ENCODE peak calls at places on chromosomes 6 and 20, in eight cellular contexts. One of them, this sample, is unnamed.

GRCh38 chr20:61819921-61820825 is 245.5 kb downstream of the TAF4 start:
- DNase-seq in fibroblast of the aortic adventitia: no peak
- DNase-seq in aorta: no peak
- DNase-seq in HT1080: no peak
- DNase-seq in activated CD8-positive, alpha-beta memory T cell treated with anti-CD3 and anti-CD28 coated beads for 24 hours: no peak
- DNase-seq in MV-4-11: no peak
- DNase-seq in activated CD4-positive, alpha-beta T cell treated with anti-CD3 and anti-CD28 coated beads, Interleukin-2, amount 50 U/mL, for 48 hours: no peak
- DNase-seq in GF-D8: no peak
- DNase-seq in this sample: no peak

GRCh38 chr6:166078294-166078693 is 89.4 kb downstream of the TBXT start:
- DNase-seq in fibroblast of the aortic adventitia: peak; percentile 52
- DNase-seq in aorta: no peak
- DNase-seq in HT1080: peak; percentile 69
- DNase-seq in activated CD8-positive, alpha-beta memory T cell treated with anti-CD3 and anti-CD28 coated beads for 24 hours: no peak
- DNase-seq in MV-4-11: no peak
- DNase-seq in activated CD4-positive, alpha-beta T cell treated with anti-CD3 and anti-CD28 coated beads, Interleukin-2, amount 50 U/mL, for 48 hours: no peak
- DNase-seq in GF-D8: no peak
- DNase-seq in this sample: no peak

GRCh38 chr6:147194652-147195403 is 9.4 kb upstream of the STXBP5 start:
- DNase-seq in fibroblast of the aortic adventitia: peak; percentile 34
- DNase-seq in aorta: no peak
- DNase-seq in HT1080: peak; percentile 24
- DNase-seq in activated CD8-positive, alpha-beta memory T cell treated with anti-CD3 and anti-CD28 coated beads for 24 hours: no peak
- DNase-seq in MV-4-11: no peak
- DNase-seq in activated CD4-positive, alpha-beta T cell treated with anti-CD3 and anti-CD28 coated beads, Interleukin-2, amount 50 U/mL, for 48 hours: no peak
- DNase-seq in GF-D8: peak; percentile 77
- DNase-seq in this sample: no peak

GRCh38 chr20:44762466-44763140 is 16.9 kb downstream of the KCNK15 start:
- DNase-seq in fibroblast of the aortic adventitia: peak; percentile 25
- DNase-seq in aorta: no peak
- DNase-seq in HT1080: no peak
- DNase-seq in activated CD8-positive, alpha-beta memory T cell treated with anti-CD3 and anti-CD28 coated beads for 24 hours: no peak
- DNase-seq in MV-4-11: no peak
- DNase-seq in activated CD4-positive, alpha-beta T cell treated with anti-CD3 and anti-CD28 coated beads, Interleukin-2, amount 50 U/mL, for 48 hours: no peak
- DNase-seq in GF-D8: no peak
- DNase-seq in this sample: no peak

GRCh38 chr6:101080597-101080996 is 199.5 kb upstream of the ASCC3 start:
- DNase-seq in fibroblast of the aortic adventitia: peak; percentile 69
- DNase-seq in aorta: no peak
- DNase-seq in HT1080: no peak
- DNase-seq in activated CD8-positive, alpha-beta memory T cell treated with anti-CD3 and anti-CD28 coated beads for 24 hours: no peak
- DNase-seq in MV-4-11: no peak
- DNase-seq in activated CD4-positive, alpha-beta T cell treated with anti-CD3 and anti-CD28 coated beads, Interleukin-2, amount 50 U/mL, for 48 hours: no peak
- DNase-seq in GF-D8: no peak
- DNase-seq in this sample: no peak

GRCh38 chr6:34358389-34358906 is 34.0 kb downstream of the NUDT3 start:
- DNase-seq in fibroblast of the aortic adventitia: peak; percentile 57
- DNase-seq in aorta: no peak
- DNase-seq in HT1080: peak; percentile 15
- DNase-seq in activated CD8-positive, alpha-beta memory T cell treated with anti-CD3 and anti-CD28 coated beads for 24 hours: no peak
- DNase-seq in MV-4-11: no peak
- DNase-seq in activated CD4-positive, alpha-beta T cell treated with anti-CD3 and anti-CD28 coated beads, Interleukin-2, amount 50 U/mL, for 48 hours: no peak
- DNase-seq in GF-D8: no peak
- DNase-seq in this sample: no peak

GRCh38 chr6:4017058-4017457 is 61.9 kb downstream of the FAM217A start:
- DNase-seq in fibroblast of the aortic adventitia: no peak
- DNase-seq in aorta: no peak
- DNase-seq in HT1080: no peak
- DNase-seq in activated CD8-positive, alpha-beta memory T cell treated with anti-CD3 and anti-CD28 coated beads for 24 hours: no peak
- DNase-seq in MV-4-11: no peak
- DNase-seq in activated CD4-positive, alpha-beta T cell treated with anti-CD3 and anti-CD28 coated beads, Interleukin-2, amount 50 U/mL, for 48 hours: no peak
- DNase-seq in GF-D8: no peak
- DNase-seq in this sample: peak; percentile 66

GRCh38 chr6:149648148-149649145 is at the start of gene KATNA1:
- DNase-seq in fibroblast of the aortic adventitia: peak; percentile 72
- DNase-seq in aorta: peak; percentile 94
- DNase-seq in HT1080: peak; percentile 87
- DNase-seq in activated CD8-positive, alpha-beta memory T cell treated with anti-CD3 and anti-CD28 coated beads for 24 hours: peak; percentile 96
- DNase-seq in MV-4-11: peak; percentile 78
- DNase-seq in activated CD4-positive, alpha-beta T cell treated with anti-CD3 and anti-CD28 coated beads, Interleukin-2, amount 50 U/mL, for 48 hours: peak; percentile 89
- DNase-seq in GF-D8: peak; percentile 59
- DNase-seq in this sample: peak; percentile 97

GRCh38 chr6:155250701-155251381 is 13.0 kb upstream of the CLDN20 start:
- DNase-seq in fibroblast of the aortic adventitia: no peak
- DNase-seq in aorta: no peak
- DNase-seq in HT1080: no peak
- DNase-seq in activated CD8-positive, alpha-beta memory T cell treated with anti-CD3 and anti-CD28 coated beads for 24 hours: peak; percentile 21
- DNase-seq in MV-4-11: no peak
- DNase-seq in activated CD4-positive, alpha-beta T cell treated with anti-CD3 and anti-CD28 coated beads, Interleukin-2, amount 50 U/mL, for 48 hours: no peak
- DNase-seq in GF-D8: no peak
- DNase-seq in this sample: no peak

GRCh38 chr20:22333885-22334545 is 250.4 kb downstream of the FOXA2 start:
- DNase-seq in fibroblast of the aortic adventitia: peak; percentile 76
- DNase-seq in aorta: peak; percentile 80
- DNase-seq in HT1080: peak; percentile 67
- DNase-seq in activated CD8-positive, alpha-beta memory T cell treated with anti-CD3 and anti-CD28 coated beads for 24 hours: no peak
- DNase-seq in MV-4-11: peak; percentile 57
- DNase-seq in activated CD4-positive, alpha-beta T cell treated with anti-CD3 and anti-CD28 coated beads, Interleukin-2, amount 50 U/mL, for 48 hours: peak; percentile 28
- DNase-seq in GF-D8: peak; percentile 14
- DNase-seq in this sample: peak; percentile 84

This sample was measured in Karpas-422.